ENCODE peak calls at places on chromosome 19, in four cellular contexts. M is transverse colon, A is suprapubic skin, B is breast epithelium. S is an unnamed sample.

GRCh38 chr19:46618670-46619231 is 6.1 kb downstream of the PTGIR start:
- DNase-seq in M (no peak), A (no peak), B (peak; percentile 62), S (no peak)

GRCh38 chr19:5966215-5966614 is 11.7 kb downstream of the RANBP3 start:
- DNase-seq in M (no peak), A (no peak), B (no peak), S (no peak)

GRCh38 chr19:2273356-2274184 is 8.4 kb downstream of the PEAK3 start:
- DNase-seq in M (peak; percentile 85), A (no peak), B (no peak), S (no peak)

GRCh38 chr19:5292453-5292842 is 48.2 kb downstream of the PTPRS start:
- DNase-seq in M (peak; percentile 30), A (no peak), B (no peak), S (no peak)

GRCh38 chr19:48149430-48149829 is 20.7 kb downstream of the LIG1 start:
- DNase-seq in M (peak; percentile 16), A (no peak), B (no peak), S (no peak)

GRCh38 chr19:7701654-7702457 is at the start of gene FCER2:
- DNase-seq in M (peak; percentile 45), A (no peak), B (no peak), S (no peak)

GRCh38 chr19:7540761-7541480 is 5.4 kb downstream of the PNPLA6 start:
- DNase-seq in M (no peak), A (no peak), B (no peak), S (no peak)

GRCh38 chr19:34475026-34475974 is 6.3 kb upstream of the WTIP start:
- DNase-seq in M (no peak), A (peak; percentile 32), B (no peak), S (no peak)

GRCh38 chr19:11963566-11964355 is 1.1 kb upstream of the ZNF763 start:
- DNase-seq in M (peak; percentile 82), A (peak; percentile 89), B (peak; percentile 51), S (peak; percentile 94)

GRCh38 chr19:58265100-58265499 is 13.7 kb upstream of the ZNF8 start:
- DNase-seq in M (no peak), A (no peak), B (no peak), S (no peak)

GRCh38 chr19:58262922-58263296 is 15.8 kb upstream of the ZNF8 start:
- DNase-seq in M (no peak), A (no peak), B (no peak), S (no peak)

GRCh38 chr19:58261600-58261967 is 17.2 kb upstream of the ZNF8 start:
- DNase-seq in M (no peak), A (no peak), B (no peak), S (no peak)

GRCh38 chr19:58261968-58262921 is 16.5 kb upstream of the ZNF8 start:
- DNase-seq in M (no peak), A (no peak), B (no peak), S (no peak)
- H3K9me3 ChIP-seq in M (peaks cover 99% of the 10 kb centered on the region), A (peaks cover 92% of the 10 kb centered on the region), B (peaks cover 100% of the 10 kb centered on the region), S (peaks cover 97% of the 10 kb centered on the region)

DNA sequence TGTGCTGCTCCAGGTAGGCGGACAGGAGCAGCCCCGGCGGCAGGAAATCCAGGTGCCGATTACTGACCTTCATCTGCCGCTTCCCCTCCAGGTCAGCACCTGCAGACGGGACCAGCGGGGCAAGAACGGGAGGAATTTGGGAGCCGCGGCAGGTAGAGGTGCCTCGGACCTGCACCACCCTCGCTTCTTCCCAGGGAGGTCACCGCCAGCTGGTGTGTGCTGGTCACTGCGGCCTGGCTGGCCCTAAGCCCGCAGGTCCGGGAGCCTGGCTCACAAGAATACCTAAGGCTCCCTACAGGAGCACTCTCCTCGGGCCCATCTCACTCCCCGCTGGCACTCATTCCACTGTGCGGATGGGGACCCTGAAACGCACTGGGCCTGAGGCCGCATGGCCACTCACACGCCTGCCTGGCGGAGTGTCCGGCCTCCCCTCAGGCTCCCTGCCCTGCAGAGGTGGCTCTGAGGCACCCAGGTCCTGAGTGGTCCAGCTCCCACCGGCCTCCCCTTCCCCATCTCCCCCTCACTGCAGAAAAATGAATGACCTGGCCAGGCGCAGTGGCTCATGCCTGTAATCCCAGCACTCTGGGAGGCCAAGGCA is 4.3 kb downstream of the RNU6-9 start:
- DNase-seq in M (no peak), A (no peak), B (no peak), S (no peak)
- TF ChIP-seq CTCF in M (no peak), A (no peak), B (no peak), S (no peak)

GRCh38 chr19:989381-990081 is 5.4 kb downstream of the WDR18 start:
- DNase-seq in M (no peak), A (no peak), B (no peak), S (no peak)
- TF ChIP-seq POLR2AphosphoS5 in M (no peak), A (no peak), B (no peak), S (no peak)

GRCh38 chr19:41902594-41902993 is 19.6 kb downstream of the ARHGEF1 start:
- DNase-seq in M (no peak), A (no peak), B (no peak), S (no peak)
- H3K9me3 ChIP-seq in M (no peaks in the 10 kb centered on the region), A (no peaks in the 10 kb centered on the region), B (no peaks in the 10 kb centered on the region), S (no peaks in the 10 kb centered on the region)

GRCh38 chr19:13238891-13239534 is 88.8 kb downstream of the IER2 start:
- DNase-seq in M (no peak), A (no peak), B (no peak), S (no peak)

GRCh38 chr19:13240312-13241022 is 90.3 kb downstream of the IER2 start:
- DNase-seq in M (no peak), A (no peak), B (no peak), S (no peak)

GRCh38 chr19:13231663-13232062 is 81.5 kb downstream of the IER2 start:
- DNase-seq in M (no peak), A (no peak), B (no peak), S (no peak)

GRCh38 chr19:13229246-13229645 is 79.0 kb downstream of the IER2 start:
- DNase-seq in M (no peak), A (no peak), B (no peak), S (no peak)

GRCh38 chr19:13234518-13234917 is 84.3 kb downstream of the IER2 start:
- DNase-seq in M (peak; percentile 73), A (no peak), B (no peak), S (no peak)
- TF ChIP-seq CTCF in M (peak; percentile 62), A (peak; percentile 58), B (no peak), S (peak; percentile 27)